ENCODE peak calls at places on chromosomes 16 and 17, in nine cellular contexts. One of them, this sample, is unnamed.

GRCh38 chr17:74454197-74455024 is 12.0 kb upstream of the CD300A start:
- DNase-seq in transverse colon: peak; percentile 94
- DNase-seq in HCT116: peak; percentile 66
- DNase-seq in esophagus muscularis mucosa: peak; percentile 98
- DNase-seq in stomach: no peak
- DNase-seq in H1: no peak
- DNase-seq in prostate gland: peak; percentile 92
- DNase-seq in GM23338: peak; percentile 92
- DNase-seq in SK-N-SH: no peak
- DNase-seq in this sample: no peak

GRCh38 chr17:58446086-58446485 is 28.8 kb upstream of the RNF43 start:
- DNase-seq in esophagus muscularis mucosa: no peak
- DNase-seq in SK-N-SH: no peak
- DNase-seq in H1: no peak
- DNase-seq in GM23338: peak; percentile 17
- DNase-seq in HCT116: no peak
- DNase-seq in stomach: no peak
- DNase-seq in prostate gland: no peak
- DNase-seq in transverse colon: no peak
- DNase-seq in this sample: no peak

GRCh38 chr17:31385428-31386285 is 5.8 kb upstream of the RAB11FIP4 start:
- DNase-seq in esophagus muscularis mucosa: no peak
- DNase-seq in GM23338: no peak
- DNase-seq in SK-N-SH: no peak
- DNase-seq in prostate gland: no peak
- DNase-seq in HCT116: no peak
- DNase-seq in stomach: no peak
- DNase-seq in H1: no peak
- DNase-seq in transverse colon: no peak
- DNase-seq in this sample: no peak

GRCh38 chr16:1028524-1029258 is 43.9 kb upstream of the SSTR5 start:
- DNase-seq in SK-N-SH: no peak
- DNase-seq in GM23338: no peak
- DNase-seq in H1: no peak
- DNase-seq in esophagus muscularis mucosa: no peak
- DNase-seq in transverse colon: no peak
- DNase-seq in prostate gland: no peak
- DNase-seq in stomach: no peak
- DNase-seq in HCT116: no peak
- DNase-seq in this sample: no peak

GRCh38 chr17:34382586-34383224 is 19.7 kb upstream of the CCL1 start:
- DNase-seq in HCT116: no peak
- DNase-seq in GM23338: no peak
- DNase-seq in SK-N-SH: peak; percentile 16
- DNase-seq in esophagus muscularis mucosa: no peak
- DNase-seq in prostate gland: no peak
- DNase-seq in stomach: no peak
- DNase-seq in H1: no peak
- DNase-seq in transverse colon: peak; percentile 12
- DNase-seq in this sample: no peak

GRCh38 chr16:82699711-82700495 is 73.1 kb downstream of the CDH13 start:
- DNase-seq in prostate gland: peak; percentile 43
- DNase-seq in H1: no peak
- DNase-seq in SK-N-SH: no peak
- DNase-seq in esophagus muscularis mucosa: no peak
- DNase-seq in stomach: no peak
- DNase-seq in HCT116: no peak
- DNase-seq in transverse colon: no peak
- DNase-seq in GM23338: no peak
- DNase-seq in this sample: no peak

GRCh38 chr17:49511810-49512209 is 16.7 kb downstream of the NGFR start:
- DNase-seq in esophagus muscularis mucosa: no peak
- DNase-seq in prostate gland: no peak
- DNase-seq in GM23338: no peak
- DNase-seq in stomach: no peak
- DNase-seq in HCT116: no peak
- DNase-seq in transverse colon: no peak
- DNase-seq in SK-N-SH: peak; percentile 80
- DNase-seq in H1: no peak
- DNase-seq in this sample: no peak

GRCh38 chr17:7573324-7574080 is 5.9 kb upstream of the CD68 start:
- DNase-seq in H1: no peak
- DNase-seq in prostate gland: peak; percentile 89
- DNase-seq in stomach: peak; percentile 86
- DNase-seq in esophagus muscularis mucosa: peak; percentile 98
- DNase-seq in transverse colon: peak; percentile 91
- DNase-seq in SK-N-SH: peak; percentile 94
- DNase-seq in GM23338: peak; percentile 88
- DNase-seq in HCT116: no peak
- DNase-seq in this sample: no peak

GRCh38 chr16:47643610-47644009 is 182.5 kb downstream of the PHKB start:
- DNase-seq in stomach: no peak
- DNase-seq in transverse colon: no peak
- DNase-seq in HCT116: no peak
- DNase-seq in SK-N-SH: no peak
- DNase-seq in prostate gland: no peak
- DNase-seq in H1: no peak
- DNase-seq in esophagus muscularis mucosa: no peak
- DNase-seq in GM23338: no peak
- DNase-seq in this sample: no peak

GRCh38 chr17:74972107-74972972 is at the start of gene HID1:
- DNase-seq in stomach: peak; percentile 91
- DNase-seq in prostate gland: peak; percentile 70
- DNase-seq in esophagus muscularis mucosa: no peak
- DNase-seq in SK-N-SH: peak; percentile 96
- DNase-seq in H1: no peak
- DNase-seq in transverse colon: peak; percentile 84
- DNase-seq in HCT116: no peak
- DNase-seq in GM23338: peak; percentile 89
- DNase-seq in this sample: no peak

GRCh38 chr17:55285340-55286301 is 20.9 kb downstream of the HLF start:
- DNase-seq in prostate gland: peak; percentile 94
- DNase-seq in stomach: peak; percentile 90
- DNase-seq in H1: no peak
- DNase-seq in HCT116: no peak
- DNase-seq in esophagus muscularis mucosa: peak; percentile 98
- DNase-seq in GM23338: no peak
- DNase-seq in transverse colon: peak; percentile 87
- DNase-seq in SK-N-SH: no peak
- DNase-seq in this sample: no peak

GRCh38 chr16:14202095-14202494 is 131.0 kb downstream of the MRTFB start:
- DNase-seq in transverse colon: no peak
- DNase-seq in stomach: no peak
- DNase-seq in H1: no peak
- DNase-seq in HCT116: no peak
- DNase-seq in GM23338: no peak
- DNase-seq in esophagus muscularis mucosa: no peak
- DNase-seq in prostate gland: no peak
- DNase-seq in SK-N-SH: no peak
- DNase-seq in this sample: no peak

GRCh38 chr17:14037453-14037852 is 31.9 kb upstream of the COX10 start:
- DNase-seq in SK-N-SH: no peak
- DNase-seq in transverse colon: no peak
- DNase-seq in esophagus muscularis mucosa: no peak
- DNase-seq in HCT116: no peak
- DNase-seq in prostate gland: no peak
- DNase-seq in stomach: no peak
- DNase-seq in H1: no peak
- DNase-seq in GM23338: no peak
- DNase-seq in this sample: no peak

GRCh38 chr17:66915204-66915611 is 49.3 kb upstream of the CACNG4 start:
- DNase-seq in esophagus muscularis mucosa: no peak
- DNase-seq in transverse colon: peak; percentile 62
- DNase-seq in H1: no peak
- DNase-seq in stomach: peak; percentile 52
- DNase-seq in GM23338: peak; percentile 31
- DNase-seq in HCT116: peak; percentile 39
- DNase-seq in SK-N-SH: peak; percentile 76
- DNase-seq in prostate gland: peak; percentile 75
- DNase-seq in this sample: no peak

GRCh38 chr17:72657467-72658317 is 434.8 kb downstream of the SLC39A11 start:
- DNase-seq in esophagus muscularis mucosa: no peak
- DNase-seq in HCT116: no peak
- DNase-seq in prostate gland: no peak
- DNase-seq in H1: no peak
- DNase-seq in SK-N-SH: no peak
- DNase-seq in stomach: no peak
- DNase-seq in transverse colon: no peak
- DNase-seq in GM23338: peak; percentile 22
- DNase-seq in this sample: no peak

GRCh38 chr17:67386965-67387551 is 10.0 kb downstream of the PITPNC1 start:
- DNase-seq in GM23338: peak; percentile 91
- DNase-seq in HCT116: peak; percentile 64
- DNase-seq in prostate gland: no peak
- DNase-seq in SK-N-SH: peak; percentile 86
- DNase-seq in transverse colon: peak; percentile 60
- DNase-seq in esophagus muscularis mucosa: no peak
- DNase-seq in stomach: peak; percentile 42
- DNase-seq in H1: no peak
- DNase-seq in this sample: no peak

GRCh38 chr16:84800579-84800978 is 19.2 kb upstream of the CRISPLD2 start:
- DNase-seq in stomach: no peak
- DNase-seq in SK-N-SH: no peak
- DNase-seq in esophagus muscularis mucosa: no peak
- DNase-seq in transverse colon: no peak
- DNase-seq in prostate gland: no peak
- DNase-seq in GM23338: no peak
- DNase-seq in HCT116: no peak
- DNase-seq in H1: no peak
- DNase-seq in this sample: no peak

GRCh38 chr16:57307365-57307764 is 22.9 kb upstream of the PLLP start:
- DNase-seq in SK-N-SH: no peak
- DNase-seq in prostate gland: no peak
- DNase-seq in transverse colon: no peak
- DNase-seq in esophagus muscularis mucosa: no peak
- DNase-seq in stomach: peak; percentile 14
- DNase-seq in HCT116: no peak
- DNase-seq in H1: no peak
- DNase-seq in GM23338: no peak
- DNase-seq in this sample: no peak

GRCh38 chr16:20889625-20890275 is 10.4 kb downstream of the DCUN1D3 start:
- DNase-seq in GM23338: peak; percentile 69
- DNase-seq in stomach: no peak
- DNase-seq in transverse colon: no peak
- DNase-seq in SK-N-SH: no peak
- DNase-seq in prostate gland: no peak
- DNase-seq in HCT116: no peak
- DNase-seq in H1: no peak
- DNase-seq in esophagus muscularis mucosa: no peak
- DNase-seq in this sample: no peak

GRCh38 chr16:4407543-4408322 is 8.7 kb downstream of the CORO7 start:
- DNase-seq in prostate gland: no peak
- DNase-seq in HCT116: no peak
- DNase-seq in transverse colon: peak; percentile 25
- DNase-seq in SK-N-SH: no peak
- DNase-seq in GM23338: no peak
- DNase-seq in stomach: no peak
- DNase-seq in esophagus muscularis mucosa: no peak
- DNase-seq in H1: no peak
- DNase-seq in this sample: no peak

GRCh38 chr16:27310576-27311448 is 3.0 kb upstream of the IL4R start:
- DNase-seq in transverse colon: no peak
- DNase-seq in HCT116: no peak
- DNase-seq in esophagus muscularis mucosa: no peak
- DNase-seq in GM23338: no peak
- DNase-seq in SK-N-SH: no peak
- DNase-seq in prostate gland: no peak
- DNase-seq in H1: no peak
- DNase-seq in stomach: no peak
- DNase-seq in this sample: no peak
- TF ChIP-seq POLR2AphosphoS5 in transverse colon: no peak
- TF ChIP-seq POLR2AphosphoS5 in HCT116: no peak
- TF ChIP-seq POLR2AphosphoS5 in esophagus muscularis mucosa: no peak
- TF ChIP-seq POLR2AphosphoS5 in GM23338: no peak
- TF ChIP-seq POLR2AphosphoS5 in SK-N-SH: no peak
- TF ChIP-seq POLR2AphosphoS5 in prostate gland: no peak
- TF ChIP-seq POLR2AphosphoS5 in H1: no peak
- TF ChIP-seq POLR2AphosphoS5 in stomach: no peak
- TF ChIP-seq POLR2AphosphoS5 in this sample: no peak

GRCh38 chr17:35701491-35701890 is 29.9 kb upstream of the RASL10B start:
- DNase-seq in GM23338: no peak
- DNase-seq in stomach: no peak
- DNase-seq in HCT116: no peak
- DNase-seq in SK-N-SH: no peak
- DNase-seq in transverse colon: no peak
- DNase-seq in esophagus muscularis mucosa: no peak
- DNase-seq in H1: no peak
- DNase-seq in prostate gland: no peak
- DNase-seq in this sample: no peak
- TF ChIP-seq POLR2AphosphoS5 in GM23338: no peak
- TF ChIP-seq POLR2AphosphoS5 in stomach: no peak
- TF ChIP-seq POLR2AphosphoS5 in HCT116: no peak
- TF ChIP-seq POLR2AphosphoS5 in SK-N-SH: no peak
- TF ChIP-seq POLR2AphosphoS5 in transverse colon: no peak
- TF ChIP-seq POLR2AphosphoS5 in esophagus muscularis mucosa: no peak
- TF ChIP-seq POLR2AphosphoS5 in H1: no peak
- TF ChIP-seq POLR2AphosphoS5 in prostate gland: no peak
- TF ChIP-seq POLR2AphosphoS5 in this sample: no peak

GRCh38 chr17:2060681-2061440 is 6.0 kb downstream of the HIC1 start:
- DNase-seq in H1: no peak
- DNase-seq in esophagus muscularis mucosa: no peak
- DNase-seq in prostate gland: no peak
- DNase-seq in transverse colon: no peak
- DNase-seq in SK-N-SH: no peak
- DNase-seq in stomach: no peak
- DNase-seq in HCT116: no peak
- DNase-seq in GM23338: no peak
- DNase-seq in this sample: no peak
- TF ChIP-seq POLR2AphosphoS5 in H1: no peak
- TF ChIP-seq POLR2AphosphoS5 in esophagus muscularis mucosa: peak; percentile 16
- TF ChIP-seq POLR2AphosphoS5 in prostate gland: no peak
- TF ChIP-seq POLR2AphosphoS5 in transverse colon: no peak
- TF ChIP-seq POLR2AphosphoS5 in SK-N-SH: no peak
- TF ChIP-seq POLR2AphosphoS5 in stomach: no peak
- TF ChIP-seq POLR2AphosphoS5 in HCT116: no peak
- TF ChIP-seq POLR2AphosphoS5 in GM23338: no peak
- TF ChIP-seq POLR2AphosphoS5 in this sample: no peak

DNA sequence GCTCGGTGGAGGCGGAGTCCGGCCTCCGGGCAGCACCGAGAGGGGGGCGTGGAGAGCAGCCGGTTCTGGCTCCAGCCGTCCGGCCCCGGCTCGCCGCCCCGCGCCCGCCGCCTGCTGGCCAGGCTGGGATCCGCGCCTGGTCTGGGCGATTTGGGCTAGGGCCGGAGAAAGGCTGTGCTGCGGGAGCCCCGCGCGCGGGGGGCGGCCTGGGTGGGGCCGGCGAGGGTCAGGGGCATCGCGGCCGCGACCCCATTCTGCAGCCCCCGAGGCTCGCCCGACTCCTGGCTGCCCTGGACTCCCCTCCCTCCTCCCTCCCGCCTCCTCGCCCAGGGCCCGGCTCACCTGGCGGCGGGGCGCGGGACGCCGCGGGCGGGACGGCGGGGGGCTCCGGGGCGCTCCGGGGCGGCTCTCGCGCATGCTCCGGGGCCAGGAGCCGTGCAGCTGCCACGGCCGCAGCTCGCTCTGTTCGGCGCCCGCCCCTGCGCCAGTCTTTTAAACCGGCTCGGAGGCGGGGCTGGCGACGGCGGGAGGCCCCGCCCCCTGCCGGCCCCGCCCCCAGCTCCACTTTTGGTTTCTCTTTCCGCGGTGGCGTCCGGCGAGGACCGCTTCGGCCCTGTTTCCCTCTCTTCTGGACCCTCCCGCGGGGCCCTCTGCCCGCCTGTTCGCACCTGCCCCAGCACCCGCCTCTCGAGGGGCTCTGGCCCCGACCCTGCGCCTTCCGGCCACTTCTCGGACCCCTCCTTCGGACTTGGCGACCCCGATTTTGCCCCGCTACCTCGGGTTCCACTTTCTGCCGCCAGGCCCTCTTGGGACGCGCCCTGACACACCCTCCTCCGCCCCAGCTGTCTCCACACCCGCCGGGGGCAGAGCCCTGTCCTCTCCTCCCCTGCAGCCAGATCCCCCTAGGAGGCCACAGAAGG is at the start of gene SOCS1:
- DNase-seq in prostate gland: peak; percentile 86
- DNase-seq in SK-N-SH: peak; percentile 95
- DNase-seq in HCT116: peak; percentile 47
- DNase-seq in GM23338: peak; percentile 85
- DNase-seq in H1: peak; percentile 59
- DNase-seq in stomach: peak; percentile 89
- DNase-seq in esophagus muscularis mucosa: peak; percentile 96
- DNase-seq in transverse colon: peak; percentile 88
- DNase-seq in this sample: no peak
- TF ChIP-seq POLR2AphosphoS5 in prostate gland: peak; percentile 64
- TF ChIP-seq POLR2AphosphoS5 in SK-N-SH: peak; percentile 98
- TF ChIP-seq POLR2AphosphoS5 in HCT116: peak; percentile 99
- TF ChIP-seq POLR2AphosphoS5 in GM23338: peak; percentile 83
- TF ChIP-seq POLR2AphosphoS5 in H1: peak; percentile 85
- TF ChIP-seq POLR2AphosphoS5 in stomach: peak; percentile 97
- TF ChIP-seq POLR2AphosphoS5 in esophagus muscularis mucosa: peak; percentile 92
- TF ChIP-seq POLR2AphosphoS5 in transverse colon: peak; percentile 84
- TF ChIP-seq POLR2AphosphoS5 in this sample: peak; percentile 97